ENCODE peak calls at places on chromosomes 6 and 20, in eight cellular contexts. One of them, this sample, is unnamed.

GRCh38 chr6:134240664-134241431 is 77.1 kb downstream of the SGK1 start:
- DNase-seq in non-pigmented ciliary epithelial cell: no peak
- DNase-seq in fibroblast of the conjunctiva: no peak
- DNase-seq in pons: peak; percentile 63
- DNase-seq in left cardiac atrium: peak; percentile 66
- DNase-seq in nephron progenitor cell: no peak
- DNase-seq in NCI-H524: no peak
- DNase-seq in fibroblast of mammary gland: no peak
- DNase-seq in this sample: no peak

GRCh38 chr6:166955865-166956443 is 396 bp downstream of the RNASET2 start:
- DNase-seq in nephron progenitor cell: no peak
- DNase-seq in non-pigmented ciliary epithelial cell: no peak
- DNase-seq in left cardiac atrium: no peak
- DNase-seq in fibroblast of mammary gland: no peak
- DNase-seq in NCI-H524: no peak
- DNase-seq in pons: no peak
- DNase-seq in fibroblast of the conjunctiva: no peak
- DNase-seq in this sample: no peak

GRCh38 chr20:43667341-43668132 is 623 bp downstream of the MYBL2 start:
- DNase-seq in fibroblast of the conjunctiva: no peak
- DNase-seq in non-pigmented ciliary epithelial cell: no peak
- DNase-seq in NCI-H524: peak; percentile 33
- DNase-seq in pons: no peak
- DNase-seq in nephron progenitor cell: peak; percentile 47
- DNase-seq in left cardiac atrium: no peak
- DNase-seq in fibroblast of mammary gland: peak; percentile 25
- DNase-seq in this sample: no peak

GRCh38 chr6:25968769-25969168 is 6.2 kb downstream of the TRIM38 start:
- DNase-seq in fibroblast of mammary gland: peak; percentile 74
- DNase-seq in nephron progenitor cell: no peak
- DNase-seq in left cardiac atrium: no peak
- DNase-seq in non-pigmented ciliary epithelial cell: no peak
- DNase-seq in pons: no peak
- DNase-seq in fibroblast of the conjunctiva: peak; percentile 43
- DNase-seq in NCI-H524: no peak
- DNase-seq in this sample: peak; percentile 79

GRCh38 chr6:135901776-135902524 is 50.4 kb downstream of the PDE7B start:
- DNase-seq in NCI-H524: no peak
- DNase-seq in left cardiac atrium: peak; percentile 58
- DNase-seq in fibroblast of mammary gland: peak; percentile 98
- DNase-seq in non-pigmented ciliary epithelial cell: peak; percentile 81
- DNase-seq in nephron progenitor cell: no peak
- DNase-seq in pons: peak; percentile 31
- DNase-seq in fibroblast of the conjunctiva: peak; percentile 89
- DNase-seq in this sample: peak; percentile 89

GRCh38 chr6:41779336-41779735 is 364 bp downstream of the FRS3 start:
- DNase-seq in NCI-H524: no peak
- DNase-seq in left cardiac atrium: no peak
- DNase-seq in fibroblast of the conjunctiva: no peak
- DNase-seq in pons: peak; percentile 14
- DNase-seq in nephron progenitor cell: no peak
- DNase-seq in fibroblast of mammary gland: no peak
- DNase-seq in non-pigmented ciliary epithelial cell: no peak
- DNase-seq in this sample: no peak

GRCh38 chr6:38262041-38262440 is 377.7 kb downstream of the BTBD9 start:
- DNase-seq in nephron progenitor cell: no peak
- DNase-seq in fibroblast of mammary gland: peak; percentile 87
- DNase-seq in fibroblast of the conjunctiva: peak; percentile 52
- DNase-seq in pons: peak; percentile 80
- DNase-seq in left cardiac atrium: no peak
- DNase-seq in non-pigmented ciliary epithelial cell: peak; percentile 91
- DNase-seq in NCI-H524: no peak
- DNase-seq in this sample: peak; percentile 82

GRCh38 chr6:24936641-24937317 is 1.0 kb upstream of the RIPOR2 start:
- DNase-seq in NCI-H524: no peak
- DNase-seq in pons: no peak
- DNase-seq in nephron progenitor cell: no peak
- DNase-seq in non-pigmented ciliary epithelial cell: no peak
- DNase-seq in left cardiac atrium: no peak
- DNase-seq in fibroblast of the conjunctiva: no peak
- DNase-seq in fibroblast of mammary gland: peak; percentile 24
- DNase-seq in this sample: no peak

GRCh38 chr6:161011509-161012480 is 20.2 kb downstream of the MAP3K4 start:
- DNase-seq in non-pigmented ciliary epithelial cell: no peak
- DNase-seq in fibroblast of mammary gland: peak; percentile 72
- DNase-seq in NCI-H524: no peak
- DNase-seq in pons: no peak
- DNase-seq in nephron progenitor cell: no peak
- DNase-seq in left cardiac atrium: no peak
- DNase-seq in fibroblast of the conjunctiva: no peak
- DNase-seq in this sample: no peak

GRCh38 chr6:100808638-100809275 is 72.4 kb downstream of the ASCC3 start:
- DNase-seq in fibroblast of mammary gland: peak; percentile 72
- DNase-seq in non-pigmented ciliary epithelial cell: peak; percentile 35
- DNase-seq in left cardiac atrium: no peak
- DNase-seq in NCI-H524: no peak
- DNase-seq in pons: no peak
- DNase-seq in fibroblast of the conjunctiva: no peak
- DNase-seq in nephron progenitor cell: no peak
- DNase-seq in this sample: peak; percentile 19

GRCh38 chr6:108592371-108593337 is 31.9 kb downstream of the FOXO3 start:
- DNase-seq in nephron progenitor cell: peak; percentile 25
- DNase-seq in fibroblast of mammary gland: peak; percentile 94
- DNase-seq in non-pigmented ciliary epithelial cell: peak; percentile 43
- DNase-seq in fibroblast of the conjunctiva: no peak
- DNase-seq in NCI-H524: no peak
- DNase-seq in left cardiac atrium: peak; percentile 38
- DNase-seq in pons: no peak
- DNase-seq in this sample: peak; percentile 91

GRCh38 chr20:63091901-63092659 is 85.3 kb upstream of the BHLHE23 start:
- DNase-seq in nephron progenitor cell: peak; percentile 2
- DNase-seq in non-pigmented ciliary epithelial cell: no peak
- DNase-seq in fibroblast of mammary gland: no peak
- DNase-seq in fibroblast of the conjunctiva: no peak
- DNase-seq in NCI-H524: no peak
- DNase-seq in pons: no peak
- DNase-seq in left cardiac atrium: peak; percentile 14
- DNase-seq in this sample: no peak

GRCh38 chr6:166588691-166589333 is 2.3 kb upstream of the RAMACL start:
- DNase-seq in nephron progenitor cell: no peak
- DNase-seq in fibroblast of mammary gland: peak; percentile 54
- DNase-seq in left cardiac atrium: no peak
- DNase-seq in NCI-H524: no peak
- DNase-seq in fibroblast of the conjunctiva: no peak
- DNase-seq in non-pigmented ciliary epithelial cell: no peak
- DNase-seq in pons: no peak
- DNase-seq in this sample: peak; percentile 92